ENCODE peak calls at places on chromosomes 16 and 17, in four cellular contexts. E is progenitor cell of endocrine pancreas, I is BE2C, W is endothelial cell of umbilical vein. F is an unnamed sample.

GRCh38 chr17:50935201-50936124 is 69.3 kb upstream of the TOB1 start:
- DNase-seq in W (no peak), I (no peak), E (no peak), F (no peak)

GRCh38 chr17:70310251-70310672 is 140.9 kb downstream of the KCNJ2 start:
- DNase-seq in W (no peak), I (no peak), E (no peak), F (no peak)

GRCh38 chr17:58277726-58278595 is 2.8 kb downstream of the MPO start:
- DNase-seq in E (no peak), I (no peak), W (no peak), F (peak)

GRCh38 chr16:4038448-4038847 is 77.8 kb downstream of the ADCY9 start:
- DNase-seq in W (no peak), E (no peak), I (no peak), F (no peak)

GRCh38 chr17:59372138-59372751 is 40.8 kb downstream of the YPEL2 start:
- DNase-seq in W (peak), E (no peak), I (no peak), F (peak)

GRCh38 chr17:77555741-77556291 is 402.7 kb upstream of the TNRC6C start:
- DNase-seq in W (no peak), I (peak), E (no peak), F (no peak)

GRCh38 chr16:89293276-89294143 is 76.0 kb downstream of the ZNF778 start:
- DNase-seq in W (no peak), I (no peak), E (no peak), F (no peak)

GRCh38 chr16:78976212-78976611 is 624.3 kb downstream of the MAF start:
- DNase-seq in I (no peak), W (no peak), E (no peak), F (no peak)

GRCh38 chr17:57861000-57861736 is 11.3 kb upstream of the MRPS23 start:
- DNase-seq in W (peak), E (no peak), I (no peak), F (peak)

GRCh38 chr16:84700518-84701277 is 898 bp downstream of the USP10 start:
- DNase-seq in W (peak), I (peak), E (no peak), F (peak)

GRCh38 chr16:22787456-22788189 is 26.3 kb upstream of the HS3ST2 start:
- DNase-seq in I (peak), E (no peak), W (no peak), F (no peak)

GRCh38 chr16:87333101-87333500 is 15.9 kb upstream of the C16orf95 start:
- DNase-seq in W (no peak), I (no peak), E (no peak), F (no peak)

GRCh38 chr16:84247341-84247740 is 7.5 kb upstream of the KCNG4 start:
- DNase-seq in I (no peak), W (no peak), E (no peak), F (no peak)

GRCh38 chr17:16976686-16977550 is 5.0 kb upstream of the TNFRSF13B start:
- DNase-seq in I (no peak), E (no peak), W (no peak), F (no peak)

GRCh38 chr17:74277935-74278334 is 3.9 kb downstream of the DNAI2 start:
- DNase-seq in W (no peak), I (no peak), E (no peak), F (no peak)

GRCh38 chr17:40303706-40304450 is 5.1 kb upstream of the RARA start:
- DNase-seq in E (no peak), W (no peak), I (peak), F (no peak)

GRCh38 chr17:70185280-70185679 is 15.9 kb downstream of the KCNJ2 start:
- DNase-seq in W (no peak), I (no peak), E (no peak), F (no peak)

GRCh38 chr17:69141802-69142472 is at the start of gene ABCA6:
- DNase-seq in I (no peak), W (peak), E (no peak), F (no peak)

DNA sequence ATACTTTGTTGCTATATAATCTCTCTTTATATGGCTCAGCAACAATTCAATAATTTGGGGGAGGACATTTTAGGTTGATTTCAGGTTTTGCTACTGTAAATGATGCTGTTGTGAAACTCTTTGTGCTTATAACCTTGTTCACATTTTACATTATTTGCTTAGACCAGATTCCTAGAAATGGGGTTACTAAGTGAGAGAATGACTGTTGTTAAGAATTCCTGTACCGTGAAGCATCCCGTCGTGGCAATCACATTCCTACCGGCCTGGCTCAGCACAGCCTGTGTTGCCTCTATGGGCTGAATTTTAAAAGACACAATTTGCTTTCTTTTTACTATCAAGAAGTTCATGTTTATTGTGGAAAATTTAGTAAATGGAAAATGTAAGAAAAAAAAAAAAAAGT is 31.4 kb downstream of the B9D1 start:
- DNase-seq in E (no peak), W (no peak), I (no peak), F (no peak)
- TF ChIP-seq CTCF in E (no peak), W (no peak), I (no peak), F (no peak)

GRCh38 chr17:9529033-9529748 is 46.4 kb downstream of the STX8 start:
- DNase-seq in E (no peak), I (no peak), W (peak), F (peak)
- TF ChIP-seq CTCF in E (peak), I (peak), W (peak), F (peak)

DNA sequence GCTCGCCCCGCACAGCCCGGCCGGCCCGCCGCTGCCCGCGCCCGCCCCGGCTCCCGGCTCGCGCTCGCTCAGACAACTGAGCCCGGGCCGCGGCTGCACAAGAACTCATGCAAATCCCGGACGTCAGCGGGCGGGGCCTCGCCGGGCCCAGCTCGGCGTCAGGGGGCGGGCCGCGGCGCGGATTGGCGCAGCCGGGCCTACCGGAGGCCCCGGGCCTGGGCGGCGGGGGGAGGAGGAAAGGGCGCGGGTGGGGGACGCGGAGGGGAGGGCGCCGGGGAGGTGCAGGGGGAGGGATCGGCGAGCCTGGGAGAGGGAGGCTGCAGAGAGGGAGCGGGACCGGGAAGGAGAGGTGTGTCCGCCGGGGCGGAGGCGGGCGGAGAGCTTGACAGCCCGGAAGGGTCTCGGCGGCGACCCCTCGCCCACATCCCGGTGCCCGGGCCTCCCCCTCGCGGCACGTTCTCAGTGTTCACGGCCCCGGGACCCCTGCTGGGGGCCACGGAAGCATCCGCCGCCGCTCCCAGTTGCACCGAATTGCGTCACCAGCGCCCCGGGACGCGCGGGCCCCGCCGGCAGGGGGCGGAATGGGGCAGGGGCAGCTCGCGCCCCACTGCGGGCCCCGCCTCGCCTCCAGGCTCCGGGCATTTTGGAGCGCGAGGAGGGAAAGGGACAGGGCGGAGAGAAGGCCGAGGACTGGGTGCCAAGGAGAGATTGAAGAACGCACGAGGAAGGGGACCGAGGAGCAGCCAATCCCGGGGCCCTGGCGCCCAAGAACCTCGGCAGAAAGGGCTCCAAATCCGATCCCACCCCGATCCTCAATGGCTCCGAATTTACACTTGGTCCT is at the start of gene CBX4:
- DNase-seq in W (peak), E (peak), I (peak), F (peak)
- TF ChIP-seq CTCF in W (peak), E (peak), I (peak), F (peak)

DNA sequence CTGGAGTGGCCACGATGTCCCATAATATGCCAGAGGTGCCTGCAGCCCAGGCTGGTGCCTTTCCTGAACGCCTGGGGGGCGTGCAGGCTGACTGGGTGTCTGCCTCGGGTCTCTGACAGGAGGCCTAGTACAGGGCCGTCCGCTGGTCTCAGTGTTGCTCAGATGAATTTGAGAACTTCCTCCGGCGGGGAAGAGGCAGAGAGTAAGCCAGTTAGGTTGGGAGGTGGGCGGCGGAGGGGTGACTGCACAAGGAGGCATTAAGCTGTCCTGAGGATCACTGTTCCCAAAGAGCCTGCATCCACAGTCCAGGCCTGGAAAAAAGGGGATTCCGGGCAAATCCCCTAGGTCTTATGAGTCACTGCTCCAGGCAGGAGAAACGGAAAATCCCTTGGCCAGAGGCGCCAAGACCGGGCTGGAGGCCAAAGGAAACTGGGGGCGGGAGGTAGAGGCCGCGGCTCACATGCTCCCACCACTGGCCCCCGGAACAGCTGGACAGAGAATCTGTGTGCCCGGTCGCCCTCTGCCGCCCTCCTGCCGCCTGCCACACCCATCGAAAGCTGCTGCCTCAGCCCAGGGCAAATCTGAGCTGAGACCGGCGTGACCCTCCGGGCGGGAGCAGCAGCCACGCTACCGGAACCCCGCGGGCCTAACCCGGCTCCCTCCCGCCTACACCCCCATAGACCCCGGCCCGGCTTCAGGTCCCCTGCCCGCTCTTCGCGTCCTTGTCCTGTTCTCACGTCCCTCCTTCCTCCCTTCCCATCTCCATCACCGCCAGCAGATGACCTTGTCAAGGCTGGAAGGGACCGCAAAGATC is 1.2 kb downstream of the TRIM47 start:
- DNase-seq in W (peak), I (peak), E (no peak), F (no peak)
- TF ChIP-seq CTCF in W (no peak), I (no peak), E (no peak), F (peak)

DNA sequence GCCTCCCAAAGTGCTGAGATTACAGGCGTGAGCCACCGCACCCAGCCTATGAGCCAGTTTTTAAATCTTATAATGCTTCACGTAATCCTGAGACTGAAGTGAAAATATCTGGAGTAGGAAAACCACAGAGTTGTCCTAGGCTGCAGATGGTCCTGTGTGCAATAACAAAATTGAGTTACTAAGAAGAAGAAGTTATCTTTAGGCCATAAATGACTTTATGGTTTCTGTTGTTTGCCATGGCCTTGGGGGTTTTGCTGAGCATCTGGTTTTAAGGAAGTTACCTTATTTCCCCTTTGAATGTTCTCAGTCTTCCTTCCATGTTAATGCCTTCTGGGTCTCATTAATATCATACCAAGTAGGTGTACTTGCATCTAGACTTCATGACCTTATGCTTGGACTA is 16.5 kb downstream of the NMT1 start:
- DNase-seq in E (no peak), I (no peak), W (no peak), F (peak)
- TF ChIP-seq CTCF in E (no peak), I (no peak), W (no peak), F (no peak)

DNA sequence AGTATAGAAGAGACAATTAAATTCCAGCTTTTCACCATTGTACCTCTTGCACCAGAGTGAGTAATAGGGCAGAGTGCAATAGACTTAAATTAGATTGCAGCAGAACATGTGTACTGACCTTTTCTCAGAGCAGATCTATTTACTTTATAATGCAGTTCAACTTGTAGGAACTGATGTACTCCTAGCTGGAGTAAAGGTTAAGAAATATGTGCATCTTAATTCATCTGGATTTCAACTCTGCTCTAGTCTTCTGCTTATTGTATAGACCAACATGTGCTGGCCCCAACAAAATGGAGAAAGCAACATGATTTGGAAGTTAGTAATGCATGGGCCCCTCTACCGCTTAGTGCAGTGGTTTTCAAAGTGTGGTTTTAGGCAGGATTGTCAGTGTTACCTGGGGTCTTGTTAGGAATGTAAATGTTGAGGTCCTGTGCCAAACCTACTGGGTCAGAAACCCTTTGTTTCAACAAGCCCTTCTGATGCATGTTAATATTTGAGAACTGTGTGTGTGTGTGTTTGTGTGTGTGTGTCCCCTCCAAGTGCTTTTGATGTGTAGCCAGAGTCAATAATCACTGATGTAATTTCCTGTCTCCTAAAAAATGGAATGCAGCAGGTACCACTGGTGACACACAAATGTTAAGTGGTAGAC is 138.6 kb downstream of the TOX3 start:
- DNase-seq in I (no peak), E (no peak), W (no peak), F (no peak)
- TF ChIP-seq CTCF in I (no peak), E (no peak), W (no peak), F (no peak)

F was measured in GM10248.